ENCODE peak calls at places on chromosomes 13 and 19, in ten cellular contexts. C is heart right ventricle; A is left ventricle myocardium inferior; O is thoracic aorta; J is cardiac muscle cell; M is neuronal stem cell; S is tibial nerve; G is CD4-positive, alpha-beta T cell; X is PC-9; U is HL-60. W is an unnamed sample.

GRCh38 chr19:32130241-32130753 is 215.1 kb upstream of the ZNF507 start:
- DNase-seq in C (no peak), A (no peak), O (no peak), J (no peak), M (no peak), S (no peak), G (no peak), X (no peak), U (no peak), W (no peak)

GRCh38 chr13:84653915-84654534 is 771.8 kb upstream of the SLITRK1 start:
- DNase-seq in C (peak), A (peak), O (no peak), J (no peak), M (no peak), S (no peak), G (no peak), X (no peak), U (no peak), W (no peak)

GRCh38 chr13:80508031-80508430 is 167.1 kb upstream of the SPRY2 start:
- DNase-seq in C (no peak), A (no peak), O (no peak), J (no peak), M (no peak), S (no peak), G (no peak), X (no peak), U (no peak), W (no peak)

GRCh38 chr13:87677043-87677333 is 5.8 kb downstream of the SLITRK5 start:
- DNase-seq in C (no peak), A (no peak), O (no peak), J (no peak), M (no peak), S (no peak), G (no peak), X (no peak), U (no peak), W (no peak)

GRCh38 chr13:91331047-91331915 is 16.2 kb upstream of the MIR17HG start:
- DNase-seq in C (no peak), A (no peak), O (no peak), J (no peak), M (no peak), S (no peak), G (no peak), X (no peak), U (no peak), W (no peak)

GRCh38 chr19:2076481-2077082 is 19.5 kb downstream of the MOB3A start:
- DNase-seq in C (no peak), A (no peak), O (no peak), J (no peak), M (no peak), S (no peak), G (no peak), X (no peak), U (no peak), W (no peak)

GRCh38 chr13:112603641-112604220 is 15.8 kb upstream of the TUBGCP3 start:
- DNase-seq in C (no peak), A (no peak), O (no peak), J (no peak), M (no peak), S (no peak), G (no peak), X (no peak), U (no peak), W (no peak)

GRCh38 chr13:46296920-46297319 is 85.2 kb downstream of the LRRC63 start:
- DNase-seq in C (no peak), A (no peak), O (no peak), J (no peak), M (no peak), S (peak), G (no peak), X (no peak), U (no peak), W (no peak)

GRCh38 chr13:44816701-44817684 is 172.3 kb downstream of the NUFIP1 start:
- DNase-seq in C (no peak), A (no peak), O (no peak), J (no peak), M (no peak), S (no peak), G (no peak), X (peak), U (no peak), W (no peak)

GRCh38 chr19:53960187-53960586 is 2.5 kb upstream of the CACNG8 start:
- DNase-seq in C (no peak), A (no peak), O (no peak), J (no peak), M (no peak), S (no peak), G (no peak), X (no peak), U (no peak), W (no peak)

GRCh38 chr13:110811751-110812110 is 98.2 kb downstream of the ING1 start:
- DNase-seq in C (no peak), A (no peak), O (no peak), J (no peak), M (no peak), S (no peak), G (no peak), X (no peak), U (no peak), W (no peak)

GRCh38 chr19:6730153-6730804 is 7.1 kb downstream of the GPR108 start:
- DNase-seq in C (no peak), A (no peak), O (no peak), J (peak), M (no peak), S (peak), G (no peak), X (no peak), U (no peak), W (no peak)

GRCh38 chr13:25493930-25494707 is 122.3 kb downstream of the ATP8A2 start:
- DNase-seq in C (no peak), A (no peak), O (no peak), J (peak), M (no peak), S (no peak), G (no peak), X (no peak), U (no peak), W (no peak)

GRCh38 chr19:13953021-13953531 is 767 bp downstream of the DCAF15 start:
- DNase-seq in C (peak), A (no peak), O (no peak), J (no peak), M (no peak), S (no peak), G (no peak), X (peak), U (peak), W (no peak)

GRCh38 chr19:33302175-33302973 is at the start of gene CEBPA:
- DNase-seq in C (peak), A (peak), O (no peak), J (peak), M (peak), S (peak), G (peak), X (peak), U (peak), W (no peak)

GRCh38 chr19:12867120-12868099 is 13.8 kb downstream of the DNASE2 start:
- DNase-seq in C (no peak), A (no peak), O (no peak), J (peak), M (peak), S (no peak), G (peak), X (peak), U (no peak), W (peak)

GRCh38 chr13:29849731-29850212 is 645 bp downstream of the UBL3 start:
- DNase-seq in C (peak), A (peak), O (peak), J (peak), M (no peak), S (peak), G (peak), X (peak), U (peak), W (peak)

GRCh38 chr13:42656136-42656535 is 82.2 kb downstream of the TNFSF11 start:
- DNase-seq in C (no peak), A (no peak), O (no peak), J (peak), M (peak), S (no peak), G (no peak), X (no peak), U (no peak), W (no peak)

GRCh38 chr19:11165486-11166030 is 10.0 kb upstream of the SPC24 start:
- DNase-seq in C (no peak), A (no peak), O (no peak), J (no peak), M (no peak), S (no peak), G (no peak), X (no peak), U (no peak), W (no peak)

GRCh38 chr13:100436099-100436498 is 152.5 kb downstream of the GGACT start:
- DNase-seq in C (no peak), A (no peak), O (no peak), J (no peak), M (no peak), S (no peak), G (no peak), X (no peak), U (no peak), W (no peak)

GRCh38 chr19:18669524-18669817 is 14.0 kb upstream of the CRTC1 start:
- DNase-seq in C (no peak), A (no peak), O (no peak), J (no peak), M (no peak), S (no peak), G (no peak), X (no peak), U (no peak), W (no peak)

GRCh38 chr19:2266183-2266993 is 10.2 kb upstream of the JSRP1 start:
- DNase-seq in C (peak), A (peak), O (peak), J (no peak), M (no peak), S (peak), G (peak), X (no peak), U (peak), W (peak)

GRCh38 chr13:42345367-42345766 is 73.4 kb downstream of the AKAP11 start:
- DNase-seq in C (no peak), A (no peak), O (no peak), J (no peak), M (no peak), S (no peak), G (no peak), X (no peak), U (no peak), W (no peak)

GRCh38 chr19:5537870-5538269 is 29.9 kb downstream of the TINCR start:
- DNase-seq in C (peak), A (peak), O (no peak), J (no peak), M (no peak), S (no peak), G (no peak), X (no peak), U (no peak), W (no peak)

GRCh38 chr19:34960103-34960805 is 3.8 kb downstream of the ZNF792 start:
- DNase-seq in C (no peak), A (no peak), O (no peak), J (no peak), M (no peak), S (no peak), G (no peak), X (no peak), U (no peak), W (no peak)

GRCh38 chr13:51832471-51833152 is 12.4 kb downstream of the TMEM272 start:
- DNase-seq in C (peak), A (no peak), O (no peak), J (peak), M (no peak), S (peak), G (peak), X (peak), U (peak), W (no peak)

GRCh38 chr19:53988981-53989380 is 2.5 kb upstream of the CACNG6 start:
- DNase-seq in C (no peak), A (no peak), O (no peak), J (no peak), M (no peak), S (no peak), G (no peak), X (no peak), U (no peak), W (no peak)

GRCh38 chr19:7670150-7670784 is 1.4 kb downstream of the RETN start:
- DNase-seq in C (no peak), A (no peak), O (no peak), J (peak), M (no peak), S (no peak), G (no peak), X (no peak), U (peak), W (no peak)

GRCh38 chr19:14127929-14128509 is 8.4 kb downstream of the ASF1B start:
- DNase-seq in C (peak), A (no peak), O (no peak), J (no peak), M (no peak), S (no peak), G (no peak), X (no peak), U (peak), W (no peak)

GRCh38 chr19:55247621-55248099 is 11.2 kb downstream of the PPP6R1 start:
- DNase-seq in C (peak), A (peak), O (no peak), J (no peak), M (no peak), S (no peak), G (no peak), X (peak), U (peak), W (no peak)

GRCh38 chr13:94609196-94609595 is 7.5 kb downstream of the GPR180 start:
- DNase-seq in C (no peak), A (no peak), O (no peak), J (no peak), M (no peak), S (no peak), G (no peak), X (no peak), U (no peak), W (no peak)

GRCh38 chr13:21149568-21149967 is 26.8 kb downstream of the SKA3 start:
- DNase-seq in C (no peak), A (no peak), O (no peak), J (peak), M (no peak), S (no peak), G (no peak), X (no peak), U (no peak), W (no peak)

GRCh38 chr13:76632388-76633044 is 253.7 kb downstream of the KCTD12 start:
- DNase-seq in C (no peak), A (no peak), O (no peak), J (peak), M (no peak), S (no peak), G (no peak), X (no peak), U (peak), W (no peak)

GRCh38 chr19:14475251-14476073 is at the start of gene PTGER1:
- DNase-seq in C (no peak), A (no peak), O (no peak), J (peak), M (no peak), S (no peak), G (no peak), X (peak), U (no peak), W (peak)

GRCh38 chr13:20414475-20415287 is 111.0 kb downstream of the CRYL1 start:
- DNase-seq in C (no peak), A (no peak), O (no peak), J (no peak), M (no peak), S (no peak), G (no peak), X (no peak), U (no peak), W (no peak)

DNA sequence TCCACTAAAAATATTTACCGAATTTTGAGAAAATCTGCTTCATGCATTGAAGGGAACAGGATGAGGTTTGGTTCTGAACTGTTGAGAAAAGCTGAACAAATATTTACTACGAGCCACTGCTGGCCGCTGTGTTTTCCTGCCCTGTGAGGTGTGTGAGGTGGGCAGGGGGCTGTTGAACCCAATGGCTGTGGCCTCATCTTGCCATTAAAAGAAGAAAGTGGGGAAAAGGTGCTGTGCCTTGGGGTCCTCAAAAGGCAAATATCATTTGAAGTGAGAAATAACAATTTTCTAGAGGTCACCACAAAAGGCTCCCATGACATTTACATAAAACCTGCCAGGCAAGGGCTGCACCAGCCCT is 44.7 kb downstream of the KLF2 start:
- DNase-seq in C (no peak), A (no peak), O (no peak), J (no peak), M (no peak), S (no peak), G (no peak), X (no peak), U (no peak), W (no peak)
- H3K27ac ChIP-seq in C (no peak), A (no peak), O (no peak), J (peak), M (no peak), S (peak), G (peak), X (no peak), U (no peak), W (no peak)

GRCh38 chr13:114185182-114185971 is 6.3 kb downstream of the CFAP97D2 start:
- DNase-seq in C (peak), A (peak), O (no peak), J (no peak), M (no peak), S (no peak), G (no peak), X (no peak), U (no peak), W (no peak)
- H3K27ac ChIP-seq in C (no peak), A (no peak), O (no peak), J (no peak), M (no peak), S (no peak), G (no peak), X (no peak), U (no peak), W (no peak)

DNA sequence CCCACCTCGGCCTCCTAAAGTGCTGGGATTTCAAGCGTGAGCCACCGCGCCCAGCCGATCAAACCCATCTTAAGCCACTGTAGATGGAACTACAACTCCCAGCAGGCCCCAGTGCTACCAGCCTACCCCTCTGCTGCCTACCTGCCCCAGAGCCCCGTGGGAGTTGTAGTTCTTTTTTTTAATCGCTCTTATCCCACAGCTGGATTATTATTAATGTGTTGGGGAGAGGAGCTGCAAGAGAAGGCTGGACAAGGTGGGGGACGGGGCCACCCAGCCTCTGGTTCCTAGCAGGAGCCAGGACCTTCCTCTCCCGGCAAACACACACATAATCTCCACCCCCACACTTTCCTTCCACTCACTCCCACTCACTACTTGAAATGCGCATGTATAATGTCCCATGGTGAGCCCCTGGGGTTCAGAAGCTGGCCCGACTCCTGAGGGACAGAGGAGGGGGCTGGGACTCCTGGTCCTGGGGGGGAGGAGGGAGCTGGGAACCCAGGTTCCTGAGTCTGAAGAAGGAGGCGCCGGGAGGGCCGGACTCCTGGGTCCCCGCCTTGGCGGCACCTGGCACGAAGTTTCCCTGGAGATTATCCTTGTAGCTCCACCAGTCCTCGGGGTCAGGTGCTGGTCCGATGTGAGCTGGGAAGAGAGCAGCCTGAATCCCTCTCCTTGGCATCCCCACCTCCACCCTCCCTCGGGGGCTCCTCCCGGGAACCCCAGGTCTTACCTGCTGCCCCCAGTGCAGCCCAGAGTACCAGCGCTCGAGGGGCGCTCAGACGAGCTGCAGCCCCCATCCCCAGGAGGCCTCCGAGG is 942 bp downstream of the CA11 start:
- DNase-seq in C (peak), A (peak), O (no peak), J (peak), M (peak), S (peak), G (peak), X (peak), U (peak), W (peak)
- H3K27ac ChIP-seq in C (peak), A (peak), O (peak), J (no peak), M (peak), S (peak), G (peak), X (no peak), U (no peak), W (peak)

GRCh38 chr19:45135176-45135575 is 25.6 kb downstream of the NKPD1 start:
- DNase-seq in C (no peak), A (no peak), O (no peak), J (no peak), M (no peak), S (no peak), G (no peak), X (no peak), U (no peak), W (no peak)
- H3K27ac ChIP-seq in C (no peak), A (no peak), O (no peak), J (no peak), M (no peak), S (no peak), G (no peak), X (no peak), U (no peak), W (no peak)

W was measured in suprapubic skin.